ENCODE peak calls at places on chromosomes 16 and 17, in six cellular contexts. O, M, Z, N, R and W are unnamed samples.

GRCh38 chr17:75124041-75124818 is 7.3 kb downstream of the NT5C start:
- DNase-seq in M (no peak), N (peak; percentile 52), R (peak; percentile 29), O (peak; percentile 43), Z (peak; percentile 88), W (peak; percentile 21)

GRCh38 chr16:63702981-63703590 is 1418.8 kb downstream of the CDH11 start:
- DNase-seq in O (no peak), Z (peak; percentile 53), M (no peak), R (no peak), N (no peak), W (no peak)

GRCh38 chr17:55845385-55845784 is 94.5 kb downstream of the PCTP start:
- DNase-seq in Z (peak; percentile 39), M (no peak), R (no peak), N (peak; percentile 47), O (peak; percentile 32), W (peak; percentile 27)

GRCh38 chr17:29722411-29723198 is 99.9 kb upstream of the CORO6 start:
- DNase-seq in M (peak; percentile 81), R (no peak), Z (no peak), O (peak; percentile 92), N (peak; percentile 93), W (peak; percentile 48)

GRCh38 chr17:66365903-66366302 is 63.5 kb downstream of the PRKCA start:
- DNase-seq in Z (no peak), O (no peak), N (no peak), R (no peak), M (no peak), W (no peak)

GRCh38 chr17:49715717-49716279 is 8.0 kb upstream of the SLC35B1 start:
- DNase-seq in R (peak; percentile 82), O (no peak), M (no peak), N (no peak), Z (no peak), W (no peak)

GRCh38 chr17:68398731-68399637 is 58.3 kb downstream of the WIPI1 start:
- DNase-seq in Z (peak; percentile 60), O (peak; percentile 76), N (peak; percentile 86), M (no peak), R (peak; percentile 67), W (peak; percentile 81)

GRCh38 chr16:68395167-68395786 is 53.0 kb downstream of the SMPD3 start:
- DNase-seq in N (no peak), Z (no peak), R (no peak), M (no peak), O (no peak), W (no peak)

GRCh38 chr17:349666-350065 is 2.9 kb downstream of the RPH3AL start:
- DNase-seq in N (no peak), R (no peak), Z (no peak), M (no peak), O (no peak), W (no peak)

GRCh38 chr16:620700-621525 is 9.9 kb upstream of the WFIKKN1 start:
- DNase-seq in Z (no peak), R (no peak), M (no peak), N (no peak), O (peak; percentile 15), W (no peak)

GRCh38 chr16:53913082-53913870 is 209.3 kb downstream of the FTO start:
- DNase-seq in O (peak; percentile 97), N (peak; percentile 99), Z (no peak), R (no peak), M (no peak), W (peak; percentile 90)